ENCODE peak calls at places on chromosomes 3 and 15, in six cellular contexts. One of them, this sample, is unnamed.
A peak's percentile ranks its signal among the peaks of the same experiment; 100 is the strongest.

GRCh38 chr3:143171141-143171651 is 51.6 kb downstream of the CHST2 start:
- DNase-seq in iPS-NIHi11: no peak
- DNase-seq in stimulated activated CD4-positive, alpha-beta T cell treated with anti-CD3 and anti-CD28 coated beads, Interleukin-2, amount 100 ng/mL, for 24 hours: no peak
- DNase-seq in RPMI8226: no peak
- DNase-seq in C1 segment of cervical spinal cord: no peak
- DNase-seq in EL: peak; percentile 64
- DNase-seq in this sample: peak; percentile 96

GRCh38 chr3:171994646-171995441 is 44.5 kb upstream of the FNDC3B start:
- DNase-seq in stimulated activated CD4-positive, alpha-beta T cell treated with anti-CD3 and anti-CD28 coated beads, Interleukin-2, amount 100 ng/mL, for 24 hours: no peak
- DNase-seq in iPS-NIHi11: no peak
- DNase-seq in C1 segment of cervical spinal cord: no peak
- DNase-seq in EL: peak; percentile 91
- DNase-seq in RPMI8226: no peak
- DNase-seq in this sample: peak; percentile 91

GRCh38 chr3:20511863-20512262 is 325.9 kb upstream of the SGO1 start:
- DNase-seq in EL: peak; percentile 76
- DNase-seq in C1 segment of cervical spinal cord: no peak
- DNase-seq in stimulated activated CD4-positive, alpha-beta T cell treated with anti-CD3 and anti-CD28 coated beads, Interleukin-2, amount 100 ng/mL, for 24 hours: no peak
- DNase-seq in iPS-NIHi11: peak; percentile 58
- DNase-seq in RPMI8226: peak; percentile 48
- DNase-seq in this sample: peak; percentile 61

GRCh38 chr3:36944641-36945270 is at the start of gene TRANK1:
- DNase-seq in EL: peak; percentile 40
- DNase-seq in iPS-NIHi11: peak; percentile 73
- DNase-seq in C1 segment of cervical spinal cord: peak; percentile 42
- DNase-seq in RPMI8226: no peak
- DNase-seq in stimulated activated CD4-positive, alpha-beta T cell treated with anti-CD3 and anti-CD28 coated beads, Interleukin-2, amount 100 ng/mL, for 24 hours: peak; percentile 80
- DNase-seq in this sample: peak; percentile 63

GRCh38 chr3:56997675-56998074 is 62.8 kb upstream of the SPATA12 start:
- DNase-seq in C1 segment of cervical spinal cord: no peak
- DNase-seq in stimulated activated CD4-positive, alpha-beta T cell treated with anti-CD3 and anti-CD28 coated beads, Interleukin-2, amount 100 ng/mL, for 24 hours: no peak
- DNase-seq in EL: peak; percentile 36
- DNase-seq in RPMI8226: no peak
- DNase-seq in iPS-NIHi11: no peak
- DNase-seq in this sample: no peak

GRCh38 chr3:61685755-61686154 is 124.4 kb downstream of the PTPRG start:
- DNase-seq in C1 segment of cervical spinal cord: no peak
- DNase-seq in iPS-NIHi11: no peak
- DNase-seq in EL: no peak
- DNase-seq in stimulated activated CD4-positive, alpha-beta T cell treated with anti-CD3 and anti-CD28 coated beads, Interleukin-2, amount 100 ng/mL, for 24 hours: no peak
- DNase-seq in RPMI8226: no peak
- DNase-seq in this sample: no peak

GRCh38 chr3:51813539-51813938 is 34.5 kb upstream of the IQCF6 start:
- DNase-seq in iPS-NIHi11: no peak
- DNase-seq in EL: no peak
- DNase-seq in C1 segment of cervical spinal cord: peak; percentile 12
- DNase-seq in RPMI8226: no peak
- DNase-seq in stimulated activated CD4-positive, alpha-beta T cell treated with anti-CD3 and anti-CD28 coated beads, Interleukin-2, amount 100 ng/mL, for 24 hours: no peak
- DNase-seq in this sample: no peak

GRCh38 chr3:185934726-185935464 is 2.9 kb downstream of the TRA2B start:
- DNase-seq in RPMI8226: no peak
- DNase-seq in EL: peak; percentile 53
- DNase-seq in iPS-NIHi11: no peak
- DNase-seq in C1 segment of cervical spinal cord: no peak
- DNase-seq in stimulated activated CD4-positive, alpha-beta T cell treated with anti-CD3 and anti-CD28 coated beads, Interleukin-2, amount 100 ng/mL, for 24 hours: no peak
- DNase-seq in this sample: no peak

GRCh38 chr3:10157015-10157414 is 7.7 kb upstream of the IRAK2 start:
- DNase-seq in iPS-NIHi11: no peak
- DNase-seq in EL: no peak
- DNase-seq in RPMI8226: no peak
- DNase-seq in stimulated activated CD4-positive, alpha-beta T cell treated with anti-CD3 and anti-CD28 coated beads, Interleukin-2, amount 100 ng/mL, for 24 hours: no peak
- DNase-seq in C1 segment of cervical spinal cord: no peak
- DNase-seq in this sample: no peak

GRCh38 chr3:58633157-58633865 is 33.3 kb downstream of the FAM3D start:
- DNase-seq in stimulated activated CD4-positive, alpha-beta T cell treated with anti-CD3 and anti-CD28 coated beads, Interleukin-2, amount 100 ng/mL, for 24 hours: no peak
- DNase-seq in C1 segment of cervical spinal cord: no peak
- DNase-seq in iPS-NIHi11: no peak
- DNase-seq in EL: no peak
- DNase-seq in RPMI8226: no peak
- DNase-seq in this sample: no peak

GRCh38 chr3:89098173-89098572 is 9.2 kb upstream of the EPHA3 start:
- DNase-seq in C1 segment of cervical spinal cord: no peak
- DNase-seq in stimulated activated CD4-positive, alpha-beta T cell treated with anti-CD3 and anti-CD28 coated beads, Interleukin-2, amount 100 ng/mL, for 24 hours: no peak
- DNase-seq in iPS-NIHi11: no peak
- DNase-seq in EL: no peak
- DNase-seq in RPMI8226: no peak
- DNase-seq in this sample: peak; percentile 21

GRCh38 chr15:87207945-87208580 is 1048.5 kb downstream of the NTRK3 start:
- DNase-seq in RPMI8226: no peak
- DNase-seq in C1 segment of cervical spinal cord: no peak
- DNase-seq in stimulated activated CD4-positive, alpha-beta T cell treated with anti-CD3 and anti-CD28 coated beads, Interleukin-2, amount 100 ng/mL, for 24 hours: no peak
- DNase-seq in EL: peak; percentile 79
- DNase-seq in iPS-NIHi11: no peak
- DNase-seq in this sample: peak; percentile 26

GRCh38 chr15:101126618-101127502 is 125.0 kb downstream of the CHSY1 start:
- DNase-seq in C1 segment of cervical spinal cord: no peak
- DNase-seq in stimulated activated CD4-positive, alpha-beta T cell treated with anti-CD3 and anti-CD28 coated beads, Interleukin-2, amount 100 ng/mL, for 24 hours: peak; percentile 35
- DNase-seq in RPMI8226: peak; percentile 20
- DNase-seq in EL: peak; percentile 55
- DNase-seq in iPS-NIHi11: no peak
- DNase-seq in this sample: peak; percentile 82

GRCh38 chr3:120622870-120623718 is 27.0 kb downstream of the NDUFB4 start:
- DNase-seq in EL: peak; percentile 88
- DNase-seq in RPMI8226: peak; percentile 46
- DNase-seq in stimulated activated CD4-positive, alpha-beta T cell treated with anti-CD3 and anti-CD28 coated beads, Interleukin-2, amount 100 ng/mL, for 24 hours: peak; percentile 5
- DNase-seq in C1 segment of cervical spinal cord: no peak
- DNase-seq in iPS-NIHi11: no peak
- DNase-seq in this sample: peak; percentile 8

GRCh38 chr3:72745146-72745976 is 102.9 kb downstream of the SHQ1 start:
- DNase-seq in stimulated activated CD4-positive, alpha-beta T cell treated with anti-CD3 and anti-CD28 coated beads, Interleukin-2, amount 100 ng/mL, for 24 hours: no peak
- DNase-seq in iPS-NIHi11: no peak
- DNase-seq in RPMI8226: no peak
- DNase-seq in EL: no peak
- DNase-seq in C1 segment of cervical spinal cord: no peak
- DNase-seq in this sample: peak; percentile 34

GRCh38 chr3:182240474-182240873 is 528.7 kb downstream of the SOX2 start:
- DNase-seq in C1 segment of cervical spinal cord: no peak
- DNase-seq in RPMI8226: no peak
- DNase-seq in stimulated activated CD4-positive, alpha-beta T cell treated with anti-CD3 and anti-CD28 coated beads, Interleukin-2, amount 100 ng/mL, for 24 hours: no peak
- DNase-seq in iPS-NIHi11: no peak
- DNase-seq in EL: no peak
- DNase-seq in this sample: no peak

GRCh38 chr15:48671381-48672022 is 26.0 kb upstream of the FBN1 start:
- DNase-seq in RPMI8226: no peak
- DNase-seq in EL: peak; percentile 89
- DNase-seq in C1 segment of cervical spinal cord: no peak
- DNase-seq in stimulated activated CD4-positive, alpha-beta T cell treated with anti-CD3 and anti-CD28 coated beads, Interleukin-2, amount 100 ng/mL, for 24 hours: no peak
- DNase-seq in iPS-NIHi11: no peak
- DNase-seq in this sample: peak; percentile 78

GRCh38 chr3:17555525-17555924 is 186.9 kb downstream of the TBC1D5 start:
- DNase-seq in C1 segment of cervical spinal cord: no peak
- DNase-seq in EL: no peak
- DNase-seq in iPS-NIHi11: no peak
- DNase-seq in stimulated activated CD4-positive, alpha-beta T cell treated with anti-CD3 and anti-CD28 coated beads, Interleukin-2, amount 100 ng/mL, for 24 hours: no peak
- DNase-seq in RPMI8226: no peak
- DNase-seq in this sample: no peak

GRCh38 chr3:119428538-119428937 is 34.9 kb downstream of the TMEM39A start:
- DNase-seq in RPMI8226: no peak
- DNase-seq in iPS-NIHi11: no peak
- DNase-seq in C1 segment of cervical spinal cord: no peak
- DNase-seq in stimulated activated CD4-positive, alpha-beta T cell treated with anti-CD3 and anti-CD28 coated beads, Interleukin-2, amount 100 ng/mL, for 24 hours: no peak
- DNase-seq in EL: no peak
- DNase-seq in this sample: peak; percentile 15

GRCh38 chr3:143536817-143537535 is 311.3 kb downstream of the SLC9A9 start:
- DNase-seq in RPMI8226: peak; percentile 80
- DNase-seq in stimulated activated CD4-positive, alpha-beta T cell treated with anti-CD3 and anti-CD28 coated beads, Interleukin-2, amount 100 ng/mL, for 24 hours: no peak
- DNase-seq in EL: peak; percentile 38
- DNase-seq in C1 segment of cervical spinal cord: no peak
- DNase-seq in iPS-NIHi11: no peak
- DNase-seq in this sample: peak; percentile 91

GRCh38 chr3:46878796-46879436 is 1.4 kb downstream of the PTH1R start:
- DNase-seq in C1 segment of cervical spinal cord: no peak
- DNase-seq in iPS-NIHi11: no peak
- DNase-seq in EL: peak; percentile 70
- DNase-seq in stimulated activated CD4-positive, alpha-beta T cell treated with anti-CD3 and anti-CD28 coated beads, Interleukin-2, amount 100 ng/mL, for 24 hours: no peak
- DNase-seq in RPMI8226: no peak
- DNase-seq in this sample: no peak

GRCh38 chr15:64285150-64285549 is 70.8 kb downstream of the CSNK1G1 start:
- DNase-seq in C1 segment of cervical spinal cord: no peak
- DNase-seq in iPS-NIHi11: no peak
- DNase-seq in EL: no peak
- DNase-seq in stimulated activated CD4-positive, alpha-beta T cell treated with anti-CD3 and anti-CD28 coated beads, Interleukin-2, amount 100 ng/mL, for 24 hours: no peak
- DNase-seq in RPMI8226: no peak
- DNase-seq in this sample: no peak